ENCODE peak calls at places on chromosomes 13 and 19, in five cellular contexts. T is Peyer's patch, N is endothelial cell of umbilical vein, A is thoracic aorta, Z is spleen. O is an unnamed sample. For H3K36me3, the result is how much of the 10 kb centered on the place peaks cover.

GRCh38 chr19:38478273-38478971 is 44.9 kb downstream of the RYR1 start:
- DNase-seq in Z (no peak), A (no peak), N (no peak), T (no peak), O (no peak)

GRCh38 chr19:8004723-8005513 is 523 bp downstream of the ELAVL1 start:
- DNase-seq in A (no peak), Z (no peak), N (peak), T (no peak), O (no peak)

GRCh38 chr19:56538254-56538760 is 441 bp upstream of the ZFP28 start:
- DNase-seq in N (peak), Z (peak), A (peak), T (peak), O (peak)

GRCh38 chr13:28059214-28059613 is 41.2 kb downstream of the FLT3 start:
- DNase-seq in Z (no peak), T (peak), N (peak), A (no peak), O (peak)

GRCh38 chr13:88908896-88909535 is 1237.8 kb downstream of the SLITRK5 start:
- DNase-seq in T (no peak), A (no peak), N (no peak), Z (no peak), O (peak)

GRCh38 chr19:7751157-7751783 is 3.9 kb upstream of the CD209 start:
- DNase-seq in T (no peak), N (no peak), Z (no peak), A (no peak), O (no peak)

GRCh38 chr19:13094771-13095392 is 7.8 kb downstream of the LYL1 start:
- DNase-seq in T (no peak), N (peak), A (no peak), Z (peak), O (no peak)

GRCh38 chr13:52399037-52399436 is 6.9 kb downstream of the THSD1 start:
- DNase-seq in Z (no peak), N (no peak), A (no peak), T (no peak), O (no peak)

GRCh38 chr19:2016041-2016807 is 710 bp upstream of the BTBD2 start:
- DNase-seq in Z (no peak), T (peak), N (peak), A (peak), O (peak)

GRCh38 chr13:106083620-106084350 is 451.7 kb downstream of the EFNB2 start:
- DNase-seq in A (no peak), N (peak), T (no peak), Z (no peak), O (no peak)

GRCh38 chr13:75902166-75903104 is 266.3 kb downstream of the LMO7 start:
- DNase-seq in N (no peak), Z (no peak), T (no peak), A (no peak), O (no peak)

GRCh38 chr13:75908137-75908536 is 272.0 kb downstream of the LMO7 start:
- DNase-seq in A (no peak), T (no peak), N (no peak), Z (no peak), O (no peak)

GRCh38 chr13:75904012-75904411 is 267.9 kb downstream of the LMO7 start:
- DNase-seq in T (no peak), Z (no peak), A (no peak), N (no peak), O (no peak)

GRCh38 chr13:75907044-75907443 is 270.9 kb downstream of the LMO7 start:
- DNase-seq in Z (no peak), A (no peak), N (no peak), T (no peak), O (no peak)

DNA sequence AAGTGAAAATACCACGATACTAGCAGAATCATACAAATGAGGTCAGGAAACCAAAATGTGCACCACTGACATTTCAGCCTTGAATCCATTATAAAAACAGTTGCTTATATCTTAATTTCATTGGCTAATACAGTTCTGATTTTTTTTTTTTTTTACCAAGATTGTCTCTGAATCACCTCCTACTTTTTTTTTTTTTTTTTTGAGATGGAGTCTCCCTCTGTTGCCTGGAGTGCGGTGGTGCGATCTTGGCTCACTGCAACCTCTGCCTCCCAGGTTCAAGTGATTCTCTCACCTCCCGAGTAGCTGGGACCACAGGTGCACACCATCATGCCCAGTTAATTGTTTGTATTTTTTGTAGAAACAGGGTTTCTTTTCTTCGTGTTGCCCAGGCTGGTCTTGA is 270.2 kb downstream of the LMO7 start:
- DNase-seq in N (no peak), T (no peak), A (no peak), Z (no peak), O (no peak)
- TF ChIP-seq CTCF in N (no peak), T (no peak), A (no peak), Z (no peak), O (no peak)

DNA sequence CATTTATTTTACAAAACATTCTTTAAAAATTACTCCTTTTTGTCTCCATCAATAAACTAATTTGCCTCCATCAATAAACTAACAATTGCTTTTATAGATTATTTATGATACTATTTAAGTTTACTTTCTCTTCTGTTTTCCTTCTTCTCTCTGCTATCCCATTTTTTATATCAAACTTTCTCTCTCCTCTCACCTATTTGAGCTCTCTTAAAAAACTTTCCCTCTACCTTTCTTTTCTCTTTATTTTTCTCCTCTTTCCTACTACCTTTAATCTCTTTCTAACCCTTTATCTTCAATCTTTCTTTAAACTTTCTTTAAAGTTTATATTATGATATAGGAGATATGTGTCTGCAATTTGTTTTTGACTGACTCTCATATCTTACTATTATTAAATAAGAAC is 566.4 kb downstream of the DACH1 start:
- DNase-seq in N (no peak), A (no peak), Z (no peak), T (no peak), O (no peak)
- H3K27ac ChIP-seq in N (no peak), A (no peak), Z (no peak), T (no peak), O (no peak)

GRCh38 chr13:109226631-109227030 is 559.8 kb downstream of the IRS2 start:
- DNase-seq in Z (no peak), A (no peak), N (no peak), T (no peak), O (no peak)
- H3K36me3 ChIP-seq in Z (under half), A (under half), N (under half), T (under half), O (under half)

DNA sequence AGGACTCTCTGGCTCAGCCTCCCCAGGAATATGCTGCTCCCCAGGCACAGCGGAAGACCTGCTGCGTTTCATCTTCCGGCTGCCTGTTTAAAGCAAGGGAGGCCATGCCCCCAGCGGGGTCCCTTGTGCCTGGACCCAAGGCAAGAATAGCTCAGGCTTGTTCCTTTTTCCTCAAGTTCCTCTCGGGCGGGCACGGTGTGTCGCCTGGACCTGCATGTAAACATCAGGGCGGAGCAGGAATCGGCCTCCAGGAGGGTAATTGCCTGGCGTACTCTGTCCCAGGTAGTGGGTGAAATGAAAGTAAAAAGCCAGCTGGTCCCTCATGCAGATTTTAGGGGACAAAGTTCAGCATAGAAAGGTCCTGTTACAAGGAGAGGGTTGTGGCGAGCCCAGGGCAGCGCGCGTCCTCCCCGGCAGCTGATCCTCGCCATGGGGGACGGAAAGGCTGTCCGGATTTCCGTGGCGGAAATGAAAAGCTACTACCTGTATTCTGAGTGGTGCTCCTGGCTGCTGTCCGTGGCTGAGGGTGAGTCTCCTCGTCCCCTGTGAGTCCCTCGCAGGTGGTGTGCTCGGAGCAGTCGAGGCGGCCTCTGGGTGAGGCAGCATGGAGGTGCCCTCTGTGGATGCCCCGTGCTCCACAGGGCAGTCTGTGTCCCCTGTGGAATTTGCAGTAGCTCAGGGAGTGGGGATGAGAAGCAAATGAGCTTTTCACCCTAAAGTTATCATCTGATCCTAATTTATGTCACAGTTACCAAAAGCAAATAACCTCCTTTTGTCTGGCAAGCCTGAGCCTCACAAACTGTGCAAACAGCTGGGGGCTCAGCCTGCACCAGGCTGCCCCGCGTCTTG is 16.2 kb downstream of the MCF2L start:
- DNase-seq in A (no peak), T (peak), N (no peak), Z (no peak), O (no peak)
- TF ChIP-seq CTCF in A (no peak), T (no peak), N (no peak), Z (no peak), O (no peak)

GRCh38 chr13:98543380-98544104 is 33.4 kb downstream of the STK24 start:
- DNase-seq in N (no peak), A (no peak), Z (no peak), T (no peak), O (no peak)
- H3K27ac ChIP-seq in N (no peak), A (no peak), Z (peak), T (peak), O (peak)

O was measured in tibial nerve.